ENCODE peak calls at places on chromosome 1, in four cellular contexts. A, C, G and M are unnamed samples.

GRCh38 chr1:173052681-173053196 is 2.0 kb upstream of the TNFSF18 start:
- ATAC-seq in A (peak), G (no peak), C (no peak), M (no peak)

GRCh38 chr1:229808272-229808671 is 182.2 kb downstream of the URB2 start:
- ATAC-seq in A (no peak), C (no peak), G (no peak), M (no peak)

GRCh38 chr1:85093644-85094043 is 45.3 kb upstream of the MCOLN3 start:
- ATAC-seq in A (no peak), C (no peak), G (no peak), M (no peak)

GRCh38 chr1:223886516-223886921 is 40.8 kb upstream of the TP53BP2 start:
- ATAC-seq in A (no peak), C (no peak), G (no peak), M (no peak)

GRCh38 chr1:212119863-212120262 is 84.3 kb downstream of the DTL start:
- ATAC-seq in A (no peak), G (no peak), C (peak), M (no peak)

GRCh38 chr1:213326666-213327317 is 275.8 kb downstream of the RPS6KC1 start:
- ATAC-seq in G (no peak), C (peak), A (no peak), M (no peak)

GRCh38 chr1:236421022-236421421 is 26.9 kb downstream of the EDARADD start:
- ATAC-seq in C (no peak), A (no peak), G (peak), M (peak)

GRCh38 chr1:78211483-78212092 is 165.8 kb downstream of the GIPC2 start:
- ATAC-seq in G (no peak), C (no peak), A (no peak), M (no peak)